ENCODE peak calls at places on chromosome 22, in five cellular contexts. E, G, D, J and C are unnamed samples.

GRCh38 chr22:30283342-30283741 is 6.0 kb downstream of the CASTOR1 start:
- DNase-seq in E (no peak), G (no peak), D (no peak), J (no peak), C (no peak)

GRCh38 chr22:39462443-39463147 is 5.8 kb downstream of the MGAT3 start:
- DNase-seq in E (peak), G (peak), D (no peak), J (no peak), C (no peak)

GRCh38 chr22:38957046-38957770 is at the start of gene APOBEC3A:
- DNase-seq in E (no peak), G (no peak), D (no peak), J (no peak), C (no peak)

GRCh38 chr22:17888855-17889254 is 114.6 kb upstream of the BID start:
- DNase-seq in E (peak), G (peak), D (peak), J (no peak), C (no peak)

GRCh38 chr22:40094449-40094848 is 83.3 kb upstream of the TNRC6B start:
- DNase-seq in E (no peak), G (peak), D (no peak), J (no peak), C (no peak)

GRCh38 chr22:40194656-40195055 is 16.9 kb downstream of the TNRC6B start:
- DNase-seq in E (no peak), G (no peak), D (no peak), J (no peak), C (no peak)

GRCh38 chr22:40276877-40277823 is 69.2 kb upstream of the ADSL start:
- DNase-seq in E (no peak), G (no peak), D (peak), J (no peak), C (no peak)

GRCh38 chr22:47495102-47495501 is 732.7 kb downstream of the TBC1D22A start:
- DNase-seq in E (no peak), G (no peak), D (no peak), J (no peak), C (no peak)

GRCh38 chr22:38925571-38926041 is 31.8 kb upstream of the APOBEC3A start:
- DNase-seq in E (no peak), G (no peak), D (no peak), J (no peak), C (no peak)

GRCh38 chr22:45757068-45757467 is 85.4 kb downstream of the ATXN10 start:
- DNase-seq in E (peak), G (no peak), D (no peak), J (no peak), C (no peak)

GRCh38 chr22:23569716-23570115 is 10.4 kb downstream of the IGLL1 start:
- DNase-seq in E (no peak), G (no peak), D (no peak), J (no peak), C (no peak)

GRCh38 chr22:45787770-45788169 is 116.1 kb downstream of the ATXN10 start:
- DNase-seq in E (no peak), G (no peak), D (no peak), J (no peak), C (no peak)

DNA sequence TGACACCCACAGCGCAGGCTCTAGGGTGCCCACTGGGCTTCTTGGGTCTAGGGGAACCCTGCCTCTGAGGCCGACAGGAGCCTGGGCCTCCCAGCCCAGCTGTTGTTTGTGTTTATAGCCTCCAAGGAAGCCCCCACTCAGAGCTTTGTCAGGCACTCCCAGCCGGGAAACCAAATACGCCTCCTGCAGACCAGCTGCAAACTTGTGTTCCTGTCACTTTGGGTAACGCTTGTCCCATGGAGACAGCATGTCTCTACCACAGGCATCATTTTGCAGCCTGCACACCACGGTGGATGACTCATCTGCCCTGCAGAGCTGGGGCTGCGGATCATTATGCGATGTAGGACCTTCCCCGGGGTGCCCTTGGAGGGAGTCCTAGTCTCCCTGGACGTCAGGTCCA is 40.6 kb upstream of the CRYBB3 start:
- DNase-seq in E (no peak), G (no peak), D (peak), J (no peak), C (no peak)
- TF ChIP-seq CTCF in E (no peak), G (no peak), D (peak), J (no peak), C (no peak)

GRCh38 chr22:20550057-20550817 is 42.8 kb downstream of the MED15 start:
- DNase-seq in E (no peak), G (no peak), D (no peak), J (no peak), C (no peak)

GRCh38 chr22:20550851-20551744 is 43.7 kb downstream of the MED15 start:
- DNase-seq in E (no peak), G (peak), D (peak), J (no peak), C (no peak)

GRCh38 chr22:20548806-20549205 is 41.4 kb downstream of the MED15 start:
- DNase-seq in E (no peak), G (no peak), D (no peak), J (no peak), C (no peak)

GRCh38 chr22:20547029-20547428 is 39.6 kb downstream of the MED15 start:
- DNase-seq in E (no peak), G (no peak), D (no peak), J (no peak), C (no peak)

GRCh38 chr22:20549232-20549841 is 41.9 kb downstream of the MED15 start:
- DNase-seq in E (no peak), G (no peak), D (peak), J (no peak), C (no peak)
- TF ChIP-seq CTCF in E (no peak), G (no peak), D (no peak), J (no peak), C (no peak)

GRCh38 chr22:33440756-33441155 is 382.6 kb upstream of the SYN3 start:
- DNase-seq in E (no peak), G (no peak), D (no peak), J (no peak), C (no peak)
- TF ChIP-seq CTCF in E (no peak), G (no peak), D (no peak), J (no peak), C (no peak)

GRCh38 chr22:37316405-37316804 is 34.1 kb downstream of the CYTH4 start:
- DNase-seq in E (no peak), G (no peak), D (no peak), J (no peak), C (no peak)

GRCh38 chr22:37317698-37318210 is 35.4 kb downstream of the CYTH4 start:
- DNase-seq in E (no peak), G (no peak), D (no peak), J (no peak), C (no peak)

GRCh38 chr22:37316875-37317371 is 34.6 kb downstream of the CYTH4 start:
- DNase-seq in E (peak), G (peak), D (peak), J (peak), C (no peak)

GRCh38 chr22:37319469-37319868 is 37.2 kb downstream of the CYTH4 start:
- DNase-seq in E (no peak), G (no peak), D (no peak), J (no peak), C (no peak)

DNA sequence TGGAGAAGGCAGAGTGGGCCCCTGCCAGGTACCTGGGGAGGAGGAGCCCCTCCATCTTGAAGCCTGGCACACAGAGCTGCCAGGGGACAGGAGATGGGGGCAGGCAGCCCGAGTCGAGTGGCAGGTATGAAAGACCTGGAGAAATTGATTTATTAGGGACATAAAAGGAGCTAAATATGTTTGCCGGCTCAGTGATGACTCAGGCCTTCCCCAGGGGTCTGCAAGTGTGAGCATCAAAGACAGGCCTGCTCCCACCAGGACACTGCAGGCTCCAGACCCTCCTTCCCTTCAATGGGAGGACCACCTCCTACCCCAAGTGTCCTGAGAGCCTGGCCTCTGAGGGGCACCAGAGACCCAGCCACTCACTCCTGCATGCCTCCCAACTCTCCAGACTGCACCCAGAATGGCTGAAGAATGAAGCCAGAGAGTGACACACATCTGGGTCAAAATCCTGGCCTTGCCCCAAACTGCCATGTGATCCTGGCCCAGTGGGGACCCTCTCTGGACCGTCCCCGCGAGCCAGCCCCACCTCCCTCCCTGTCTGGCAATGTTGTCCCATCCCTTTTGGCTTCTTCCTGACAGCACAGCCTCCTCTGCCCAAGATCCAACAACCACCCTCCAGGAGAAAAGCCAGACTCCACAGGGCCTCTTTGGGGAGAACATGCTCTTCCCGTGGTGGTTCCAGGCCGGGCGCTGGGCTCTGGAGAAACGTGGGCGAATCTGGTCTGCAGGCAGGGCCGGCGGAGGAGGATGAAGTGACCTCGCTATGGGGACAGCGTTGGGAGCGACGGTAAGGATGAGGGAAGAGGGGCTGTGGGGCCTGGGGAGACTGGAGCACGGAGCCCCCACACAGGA is 36.2 kb downstream of the CYTH4 start:
- DNase-seq in E (no peak), G (no peak), D (no peak), J (no peak), C (no peak)
- TF ChIP-seq CTCF in E (no peak), G (no peak), D (no peak), J (no peak), C (no peak)

GRCh38 chr22:22460635-22461034 is 47.9 kb downstream of the ZNF280B start:
- DNase-seq in E (no peak), G (peak), D (no peak), J (no peak), C (no peak)
- TF ChIP-seq CTCF in E (peak), G (no peak), D (no peak), J (peak), C (no peak)

DNA sequence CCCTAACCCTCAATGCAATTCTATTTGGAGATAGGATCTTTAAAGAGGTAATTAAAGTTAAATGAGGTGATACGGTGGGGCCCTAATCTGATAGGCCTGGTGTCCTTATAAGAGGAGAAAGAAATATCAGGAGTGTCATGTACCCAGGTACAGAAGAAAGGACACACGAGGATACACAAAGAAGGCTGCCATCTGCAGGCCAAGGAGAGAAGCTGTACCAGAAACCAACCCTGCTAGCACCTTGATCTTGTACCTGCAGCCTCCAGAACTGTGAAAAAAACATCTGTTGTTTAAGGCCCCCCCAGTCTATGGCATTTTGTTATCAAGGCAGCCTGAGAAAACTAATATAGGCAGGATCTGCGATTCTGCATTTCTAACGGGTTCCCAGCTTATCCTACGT is 44.2 kb downstream of the FBXO7 start:
- DNase-seq in E (no peak), G (peak), D (no peak), J (no peak), C (no peak)
- TF ChIP-seq CTCF in E (no peak), G (peak), D (no peak), J (peak), C (no peak)

DNA sequence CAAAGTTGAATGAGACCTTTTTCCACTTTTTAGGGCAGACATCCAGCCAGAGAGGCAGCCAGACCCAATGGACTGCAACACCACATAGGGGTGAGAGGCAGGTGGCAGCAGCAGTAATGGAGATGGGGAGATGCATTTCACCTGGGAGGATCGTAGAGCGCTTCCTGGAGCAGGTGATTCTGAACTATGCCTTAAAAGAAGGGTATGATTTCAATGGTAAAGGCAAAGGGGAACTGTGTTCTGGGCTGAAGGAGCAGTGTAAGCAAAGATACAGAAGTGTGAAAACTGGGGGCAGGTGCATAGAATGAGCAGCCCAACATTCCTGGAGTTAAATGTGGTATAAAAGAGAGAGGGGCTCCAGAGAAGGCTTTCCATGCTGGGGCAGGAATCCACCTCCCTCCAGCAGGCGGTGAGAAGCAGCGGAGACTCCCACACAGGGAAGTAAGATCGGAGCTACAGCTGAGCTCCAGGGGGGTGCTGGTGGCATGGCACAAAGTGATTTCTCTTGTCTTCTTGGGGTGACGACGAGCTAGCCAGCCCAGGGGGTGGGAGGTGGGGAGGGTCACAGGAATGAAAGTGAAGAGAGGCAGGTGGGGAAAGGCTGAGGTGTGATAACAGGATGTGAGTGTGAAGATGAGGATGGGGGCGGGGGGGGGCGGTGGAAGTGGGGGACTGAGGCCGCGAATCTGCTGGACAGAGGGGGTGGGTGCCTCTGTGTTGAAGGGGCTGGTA is 4.3 kb upstream of the SERHL2 start:
- DNase-seq in E (no peak), G (no peak), D (no peak), J (no peak), C (no peak)
- TF ChIP-seq CTCF in E (no peak), G (no peak), D (no peak), J (no peak), C (no peak)

GRCh38 chr22:43047605-43048004 is 32.7 kb upstream of the PACSIN2 start:
- DNase-seq in E (no peak), G (no peak), D (no peak), J (no peak), C (no peak)
- TF ChIP-seq CTCF in E (no peak), G (no peak), D (no peak), J (no peak), C (no peak)

GRCh38 chr22:35037089-35037488 is 28.9 kb upstream of the ISX start:
- DNase-seq in E (no peak), G (peak), D (no peak), J (no peak), C (no peak)
- TF ChIP-seq CTCF in E (peak), G (peak), D (no peak), J (no peak), C (no peak)